ENCODE peak calls at places on chromosome 22, in nine cellular contexts. L is C1 segment of cervical spinal cord, Y is uterus, T is fibroblast of the aortic adventitia, U is foreskin fibroblast, R is DMS53, A is upper lobe of right lung, Q is upper lobe of left lung, J is myocyte. Z is an unnamed sample.

GRCh38 chr22:28986366-28986765 is 75.3 kb downstream of the C22orf31 start:
- DNase-seq in L (no peak), Q (no peak), J (no peak), R (no peak), Y (no peak), T (peak), A (no peak), U (no peak), Z (no peak)

GRCh38 chr22:49300951-49301397 is 526.7 kb downstream of the BRD1 start:
- DNase-seq in T (no peak), U (no peak), A (peak), L (no peak), Q (peak), Y (no peak), R (no peak), J (no peak), Z (no peak)

GRCh38 chr22:38454011-38454360 is 1.0 kb downstream of the KCNJ4 start:
- DNase-seq in T (no peak), Q (no peak), Y (no peak), U (no peak), A (no peak), R (no peak), L (no peak), J (no peak), Z (no peak)

GRCh38 chr22:19122752-19123492 is 710 bp upstream of the DGCR2 start:
- DNase-seq in R (peak), T (peak), U (no peak), J (peak), L (no peak), Q (peak), Y (no peak), A (no peak), Z (no peak)

GRCh38 chr22:20653012-20653794 is 120.7 kb upstream of the SERPIND1 start:
- DNase-seq in U (no peak), T (no peak), L (no peak), A (no peak), Q (no peak), J (no peak), Y (no peak), R (no peak), Z (no peak)

GRCh38 chr22:40922484-40923303 is 28.5 kb upstream of the RBX1 start:
- DNase-seq in Y (no peak), Q (no peak), T (peak), U (peak), L (peak), A (no peak), J (peak), R (peak), Z (peak)

GRCh38 chr22:39423976-39424375 is 24.4 kb downstream of the TAB1 start:
- DNase-seq in J (no peak), L (no peak), R (no peak), Q (no peak), Y (no peak), U (no peak), T (no peak), A (no peak), Z (no peak)

GRCh38 chr22:36486619-36487384 is 5.4 kb upstream of the TXN2 start:
- DNase-seq in Q (no peak), T (peak), L (no peak), A (no peak), U (no peak), R (peak), Y (no peak), J (peak), Z (peak)

GRCh38 chr22:24408630-24409029 is 18.8 kb upstream of the ADORA2A start:
- DNase-seq in J (no peak), T (no peak), Y (no peak), R (no peak), U (no peak), A (no peak), Q (no peak), L (no peak), Z (no peak)

GRCh38 chr22:29782061-29782845 is 15.1 kb downstream of the UQCR10 start:
- DNase-seq in Y (peak), J (peak), L (no peak), T (peak), Q (peak), R (no peak), U (no peak), A (peak), Z (no peak)

GRCh38 chr22:33919591-33920501 is at the start of gene LARGE1:
- DNase-seq in U (peak), J (peak), R (peak), L (peak), Y (peak), A (peak), T (peak), Q (peak), Z (no peak)

GRCh38 chr22:30235687-30236170 is 10.8 kb downstream of the LIF start:
- DNase-seq in J (peak), A (no peak), R (no peak), L (no peak), U (no peak), Y (no peak), T (peak), Q (peak), Z (no peak)

GRCh38 chr22:22710719-22711531 is 66.5 kb downstream of the GGTLC2 start:
- DNase-seq in U (peak), A (peak), Y (peak), T (peak), R (peak), L (peak), J (peak), Q (peak), Z (peak)